ENCODE peak calls at places on chromosomes 16 and 17, in six cellular contexts. F, B, E, S, P and T are unnamed samples.
A peak's percentile ranks its signal among the peaks of the same experiment; 100 is the strongest.

GRCh38 chr16:11557811-11558210 is 28.9 kb downstream of the LITAF start:
- DNase-seq in F (no peak), B (peak; percentile 56), E (no peak), S (no peak), P (no peak), T (no peak)

GRCh38 chr16:17744903-17745581 is 274.3 kb upstream of the XYLT1 start:
- DNase-seq in F (no peak), B (no peak), E (no peak), S (no peak), P (no peak), T (no peak)

GRCh38 chr16:20510323-20510722 is 59.0 kb downstream of the ACSM2A start:
- DNase-seq in F (no peak), B (no peak), E (no peak), S (no peak), P (no peak), T (no peak)

GRCh38 chr17:58809564-58809936 is 53.9 kb downstream of the PPM1E start:
- DNase-seq in F (no peak), B (no peak), E (no peak), S (no peak), P (no peak), T (no peak)

GRCh38 chr16:68493412-68494070 is 45.2 kb upstream of the SMPD3 start:
- DNase-seq in F (no peak), B (no peak), E (no peak), S (no peak), P (no peak), T (no peak)

GRCh38 chr17:55391764-55392467 is 29.7 kb downstream of the MMD start:
- DNase-seq in F (no peak), B (no peak), E (no peak), S (no peak), P (no peak), T (no peak)

GRCh38 chr17:43338886-43339516 is 59.8 kb upstream of the ARL4D start:
- DNase-seq in F (peak; percentile 61), B (peak; percentile 77), E (peak; percentile 60), S (no peak), P (peak; percentile 84), T (no peak)

GRCh38 chr16:87506423-87507350 is 13.9 kb upstream of the ZCCHC14 start:
- DNase-seq in F (no peak), B (no peak), E (no peak), S (no peak), P (no peak), T (no peak)

GRCh38 chr17:82870541-82870940 is 30.7 kb upstream of the ZNF750 start:
- DNase-seq in F (no peak), B (no peak), E (no peak), S (no peak), P (no peak), T (no peak)

GRCh38 chr17:73644145-73645049 is at the start of gene SDK2:
- DNase-seq in F (no peak), B (no peak), E (no peak), S (no peak), P (no peak), T (no peak)

GRCh38 chr16:80824623-80825364 is 20.4 kb upstream of the CDYL2 start:
- DNase-seq in F (peak; percentile 76), B (no peak), E (peak; percentile 86), S (peak; percentile 67), P (no peak), T (peak; percentile 25)

GRCh38 chr16:81497690-81498089 is 53.1 kb downstream of the CMIP start:
- DNase-seq in F (no peak), B (no peak), E (no peak), S (no peak), P (no peak), T (no peak)

GRCh38 chr17:74467221-74467951 is 952 bp downstream of the CD300A start:
- DNase-seq in F (no peak), B (no peak), E (no peak), S (no peak), P (no peak), T (no peak)

GRCh38 chr17:80232438-80232837 is 12.2 kb downstream of the SLC26A11 start:
- DNase-seq in F (no peak), B (no peak), E (no peak), S (no peak), P (no peak), T (no peak)

GRCh38 chr17:17824780-17825614 is 11.8 kb downstream of the SREBF1 start:
- DNase-seq in F (no peak), B (no peak), E (no peak), S (no peak), P (peak; percentile 92), T (no peak)

GRCh38 chr16:86044241-86044671 is 145.3 kb downstream of the IRF8 start:
- DNase-seq in F (peak; percentile 6), B (no peak), E (peak; percentile 54), S (peak; percentile 64), P (no peak), T (no peak)

GRCh38 chr17:30858556-30859250 is 26.9 kb downstream of the ATAD5 start:
- DNase-seq in F (no peak), B (no peak), E (no peak), S (peak; percentile 1), P (no peak), T (peak; percentile 0)

GRCh38 chr17:68790931-68791330 is 164.3 kb downstream of the ABCA8 start:
- DNase-seq in F (no peak), B (peak; percentile 46), E (no peak), S (no peak), P (no peak), T (no peak)

GRCh38 chr16:25978227-25978626 is 286.5 kb downstream of the HS3ST4 start:
- DNase-seq in F (no peak), B (no peak), E (no peak), S (no peak), P (no peak), T (no peak)

GRCh38 chr16:1474796-1475551 is at the start of gene CLCN7:
- DNase-seq in F (peak; percentile 58), B (peak; percentile 95), E (peak; percentile 88), S (peak; percentile 82), P (peak; percentile 94), T (peak; percentile 47)
- TF ChIP-seq CTCF in F (no peak), B (no peak), E (no peak), S (no peak), P (no peak), T (no peak)

GRCh38 chr17:2435181-2435741 is 34.4 kb upstream of the MNT start:
- DNase-seq in F (no peak), B (no peak), E (peak; percentile 21), S (peak; percentile 31), P (no peak), T (no peak)
- H3K4me3 ChIP-seq in F (no peak overlapping the region), B (no peak overlapping the region), E (no peak overlapping the region), S (no peak overlapping the region), P (no peak overlapping the region), T (no peak overlapping the region)

DNA sequence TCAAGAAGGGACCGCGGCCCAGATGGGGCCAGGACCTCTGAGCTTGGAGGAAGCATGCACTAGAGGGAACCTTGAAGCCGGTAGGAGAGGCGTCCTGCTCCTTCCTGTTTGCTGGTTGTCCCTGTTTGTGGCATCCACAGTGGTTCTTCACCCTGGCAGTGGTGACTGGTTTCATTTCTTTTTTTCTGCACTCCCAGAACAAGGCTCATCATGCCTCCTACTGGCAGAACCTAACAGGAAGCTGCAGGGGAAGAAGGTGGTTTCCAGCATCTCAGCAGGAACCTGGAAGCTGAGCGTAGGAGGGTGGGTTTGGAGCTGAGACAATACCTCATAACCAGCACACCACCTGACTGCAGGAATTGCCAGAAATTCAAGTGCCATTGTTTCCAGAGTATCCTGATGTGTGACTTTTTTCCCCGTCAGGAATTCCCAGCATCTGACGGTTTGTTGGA is 5.8 kb downstream of the TMEM231 start:
- DNase-seq in F (peak; percentile 33), B (peak; percentile 51), E (peak; percentile 58), S (peak; percentile 43), P (peak; percentile 73), T (no peak)
- TF ChIP-seq CTCF in F (peak; percentile 47), B (peak; percentile 57), E (peak; percentile 57), S (peak; percentile 47), P (peak; percentile 19), T (peak; percentile 50)

GRCh38 chr17:40552806-40553693 is 12.2 kb downstream of the CCR7 start:
- DNase-seq in F (no peak), B (no peak), E (no peak), S (no peak), P (peak; percentile 67), T (no peak)

GRCh38 chr17:40555296-40556190 is 9.7 kb downstream of the CCR7 start:
- DNase-seq in F (no peak), B (no peak), E (no peak), S (no peak), P (peak; percentile 44), T (no peak)

GRCh38 chr17:40551874-40552768 is 13.2 kb downstream of the CCR7 start:
- DNase-seq in F (peak; percentile 45), B (peak; percentile 55), E (peak; percentile 86), S (peak; percentile 99), P (peak; percentile 91), T (no peak)

GRCh38 chr17:40554646-40555295 is 10.5 kb downstream of the CCR7 start:
- DNase-seq in F (no peak), B (no peak), E (no peak), S (no peak), P (peak; percentile 62), T (no peak)

DNA sequence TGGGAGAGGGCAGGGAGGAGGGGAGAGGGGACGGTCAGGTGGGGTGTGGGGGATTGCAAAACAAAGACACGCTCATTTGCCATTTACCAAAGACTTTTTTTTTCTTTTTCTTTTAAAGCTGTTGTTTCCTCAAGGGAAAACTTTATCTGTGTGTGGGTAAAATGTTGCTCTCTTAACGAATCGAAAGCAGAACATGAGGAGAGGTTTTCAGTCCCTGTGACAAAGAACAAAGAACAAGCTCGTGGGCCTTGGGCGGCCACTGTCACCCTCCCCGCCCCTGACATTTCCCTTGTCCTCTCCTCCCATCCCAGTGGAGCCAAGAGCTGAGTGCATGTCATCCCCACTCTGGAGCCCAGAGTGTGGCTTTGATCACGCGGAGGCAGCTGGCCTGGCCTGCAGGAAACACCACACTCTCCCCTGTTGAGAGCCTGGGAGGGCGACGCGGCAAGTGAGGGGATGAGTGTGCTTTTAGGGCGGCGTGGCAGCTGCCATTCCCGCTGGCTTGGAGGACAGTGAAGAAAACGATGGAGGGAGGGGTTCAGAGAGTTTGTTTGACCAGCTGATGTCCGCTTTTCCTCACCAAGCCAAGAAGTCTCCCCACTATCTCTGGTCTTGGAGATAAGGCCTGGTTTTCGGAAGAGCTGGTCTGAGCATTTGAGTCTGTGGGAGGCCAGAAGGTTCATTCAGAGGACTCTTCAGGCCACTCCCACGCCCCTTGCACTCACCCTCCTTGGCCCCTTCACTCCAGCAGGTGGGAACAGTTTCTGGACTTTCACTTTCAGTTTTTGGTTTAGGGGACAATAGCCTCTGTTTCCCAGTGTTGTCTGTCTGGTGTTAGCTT is 11.4 kb downstream of the CCR7 start:
- DNase-seq in F (no peak), B (peak; percentile 84), E (peak; percentile 78), S (peak; percentile 43), P (peak; percentile 87), T (no peak)
- H3K4me3 ChIP-seq in F (no peak overlapping the region), B (peak overlapping the region; percentile 20), E (no peak overlapping the region), S (no peak overlapping the region), P (no peak overlapping the region), T (no peak overlapping the region)